ENCODE peak calls at places on chromosome 16, in seven cellular contexts. E, J, O, L, V, M and G are unnamed samples.

GRCh38 chr16:1906846-1907165 is 11.4 kb downstream of the HS3ST6 start:
- DNase-seq in M (no peak), V (no peak), E (no peak), L (no peak), J (no peak), O (no peak), G (no peak)

GRCh38 chr16:30351586-30352419 is 3.3 kb downstream of the CD2BP2 start:
- DNase-seq in L (peak), J (peak), E (peak), M (peak), O (peak), V (no peak), G (no peak)

GRCh38 chr16:26051078-26051477 is 359.3 kb downstream of the HS3ST4 start:
- DNase-seq in L (no peak), E (no peak), V (no peak), J (no peak), M (no peak), O (no peak), G (no peak)

GRCh38 chr16:21634216-21634615 is 18.2 kb downstream of the IGSF6 start:
- DNase-seq in E (no peak), M (no peak), J (no peak), L (no peak), V (no peak), O (no peak), G (no peak)

GRCh38 chr16:30068750-30069574 is 3.4 kb downstream of the ALDOA start:
- DNase-seq in M (no peak), J (no peak), V (no peak), O (no peak), L (no peak), E (peak), G (peak)

GRCh38 chr16:30651124-30652004 is 604 bp downstream of the PRR14 start:
- DNase-seq in M (peak), L (peak), E (peak), O (peak), V (no peak), J (peak), G (peak)

GRCh38 chr16:28882476-28883180 is 4.3 kb downstream of the ATP2A1 start:
- DNase-seq in J (no peak), V (no peak), L (no peak), E (no peak), O (no peak), M (no peak), G (no peak)

GRCh38 chr16:56708418-56708817 is 21.5 kb upstream of the NUP93 start:
- DNase-seq in O (no peak), V (no peak), M (no peak), J (no peak), E (no peak), L (no peak), G (no peak)

GRCh38 chr16:73768786-73769203 is 527.8 kb upstream of the PSMD7 start:
- DNase-seq in L (no peak), E (no peak), M (no peak), O (no peak), J (no peak), V (no peak), G (no peak)

GRCh38 chr16:79618712-79619050 is 18.1 kb upstream of the MAF start:
- DNase-seq in J (no peak), L (no peak), V (no peak), M (peak), E (no peak), O (no peak), G (no peak)

GRCh38 chr16:908526-909155 is 62.1 kb downstream of the LMF1 start:
- DNase-seq in J (no peak), E (no peak), M (no peak), V (no peak), L (no peak), O (no peak), G (no peak)

GRCh38 chr16:13307255-13307654 is 405.9 kb downstream of the SHISA9 start:
- DNase-seq in L (no peak), V (no peak), M (no peak), E (no peak), J (no peak), O (no peak), G (no peak)

DNA sequence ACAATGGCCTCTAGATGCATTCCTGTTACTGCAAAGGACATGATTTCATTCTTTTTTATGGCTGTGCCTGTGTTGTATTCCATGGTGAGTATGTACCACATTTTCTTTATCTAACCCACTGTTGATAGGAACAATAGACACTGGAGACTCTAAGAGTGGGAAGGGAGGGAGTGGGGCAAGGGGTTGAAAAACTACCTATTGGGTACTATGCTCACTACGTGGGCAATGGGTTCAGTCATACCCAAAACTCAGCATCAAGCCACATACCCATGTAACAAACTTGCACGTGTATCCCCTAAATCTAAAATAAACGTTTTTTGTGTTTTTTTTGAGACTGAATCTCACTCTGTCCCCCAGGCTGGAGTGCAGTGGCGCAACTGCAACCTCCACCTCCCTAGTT is 47.1 kb upstream of the SCNN1B start:
- DNase-seq in M (no peak), O (no peak), V (no peak), E (no peak), J (no peak), L (no peak), G (no peak)
- H3K27ac ChIP-seq in M (no peak), O (no peak), V (no peak), E (no peak), J (no peak), L (no peak), G (no peak)

DNA sequence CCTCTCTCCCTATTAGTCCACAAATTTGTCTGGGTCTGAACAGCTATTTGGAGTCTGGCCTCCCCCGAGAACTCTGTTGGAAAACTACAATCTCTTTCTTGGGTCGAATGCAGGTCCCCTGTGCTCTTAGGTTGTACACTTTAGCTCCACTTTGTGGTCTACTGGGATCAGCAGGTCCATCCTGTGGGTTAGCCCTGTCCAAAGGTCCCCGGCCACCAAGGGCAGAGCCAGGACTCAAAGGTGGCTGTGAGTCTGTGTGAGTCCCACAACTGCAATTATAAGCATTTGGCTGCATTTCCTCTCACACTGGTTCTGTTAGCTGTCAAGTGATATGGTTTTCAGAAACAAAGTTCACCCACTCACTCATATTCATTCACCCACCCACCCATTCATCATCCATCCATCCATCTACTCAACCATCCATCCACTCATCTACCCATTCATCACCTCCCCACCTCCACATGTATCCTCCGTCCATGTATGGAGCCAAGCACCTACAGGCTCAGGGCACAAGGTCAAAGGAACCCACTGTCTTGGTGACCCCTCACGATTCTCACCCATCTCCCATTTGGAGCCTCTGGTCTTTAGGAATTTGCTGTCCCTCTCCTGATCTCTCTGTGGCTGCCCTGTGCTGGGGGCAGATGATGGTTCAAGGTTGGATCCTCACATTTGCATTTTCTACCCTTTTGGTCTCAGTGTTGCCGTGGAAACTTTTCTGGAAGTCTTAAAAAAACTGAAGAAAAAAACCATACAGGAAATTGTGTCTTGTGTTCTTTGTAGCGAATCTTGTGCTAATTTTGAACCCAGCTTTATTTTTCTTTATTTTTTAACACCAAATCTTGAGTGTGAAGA is 45.8 kb downstream of the IRF8 start:
- DNase-seq in V (no peak), L (no peak), O (no peak), E (no peak), M (no peak), J (no peak), G (no peak)
- H3K4me3 ChIP-seq in V (no peak), L (no peak), O (no peak), E (no peak), M (no peak), J (no peak), G (no peak)

GRCh38 chr16:88780100-88781062 is 4.6 kb downstream of the PIEZO1 start:
- DNase-seq in L (no peak), V (no peak), J (no peak), M (no peak), O (no peak), E (no peak), G (no peak)
- H3K27ac ChIP-seq in L (peak), V (no peak), J (peak), M (peak), O (peak), E (no peak), G (no peak)

DNA sequence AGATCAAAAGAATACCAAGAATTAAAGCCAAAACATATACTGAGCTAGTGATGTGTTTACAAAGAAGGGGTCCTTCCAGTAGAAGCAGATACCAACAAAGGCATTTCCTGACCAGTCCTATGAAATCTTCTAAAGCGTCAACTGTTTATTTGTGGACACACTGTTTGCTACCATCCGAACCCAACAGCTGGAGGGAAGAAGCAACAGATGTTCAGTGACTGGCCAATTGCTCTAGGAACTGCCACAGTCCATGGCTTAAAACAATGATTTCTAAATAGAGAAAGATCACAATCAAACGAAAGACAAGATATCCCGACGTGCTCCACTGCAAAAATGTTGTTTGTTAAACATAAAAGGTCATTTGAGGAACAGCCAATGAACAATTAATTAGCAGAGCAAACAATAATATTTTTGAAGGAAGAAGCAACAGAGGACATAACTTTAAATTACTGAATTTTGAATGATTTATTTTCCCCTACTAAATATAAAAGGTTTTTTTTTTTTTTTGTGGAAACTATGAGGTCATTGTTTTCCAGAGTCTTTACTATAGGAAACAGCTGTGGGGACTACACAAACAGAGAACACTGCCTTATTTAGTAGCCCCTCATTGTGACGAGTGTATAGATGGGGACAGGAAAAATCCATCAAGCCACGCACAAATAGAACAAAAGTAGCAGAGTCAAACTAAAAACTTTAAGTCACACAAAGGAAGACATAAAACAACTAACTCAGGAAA is 17.2 kb downstream of the USP31 start:
- DNase-seq in E (no peak), J (no peak), O (no peak), L (no peak), V (no peak), M (no peak), G (no peak)
- H3K4me3 ChIP-seq in E (peak), J (no peak), O (no peak), L (no peak), V (peak), M (peak), G (no peak)

GRCh38 chr16:15856901-15857778 is at the start of gene MYH11:
- DNase-seq in O (no peak), V (no peak), M (no peak), J (no peak), E (peak), L (no peak), G (no peak)
- H3K27ac ChIP-seq in O (peak), V (no peak), M (peak), J (peak), E (peak), L (peak), G (no peak)

GRCh38 chr16:4506450-4506849 is 30.3 kb downstream of the HMOX2 start:
- DNase-seq in O (peak), J (peak), M (no peak), E (no peak), L (peak), V (no peak), G (peak)
- H3K4me3 ChIP-seq in O (no peak), J (no peak), M (no peak), E (no peak), L (no peak), V (no peak), G (no peak)

DNA sequence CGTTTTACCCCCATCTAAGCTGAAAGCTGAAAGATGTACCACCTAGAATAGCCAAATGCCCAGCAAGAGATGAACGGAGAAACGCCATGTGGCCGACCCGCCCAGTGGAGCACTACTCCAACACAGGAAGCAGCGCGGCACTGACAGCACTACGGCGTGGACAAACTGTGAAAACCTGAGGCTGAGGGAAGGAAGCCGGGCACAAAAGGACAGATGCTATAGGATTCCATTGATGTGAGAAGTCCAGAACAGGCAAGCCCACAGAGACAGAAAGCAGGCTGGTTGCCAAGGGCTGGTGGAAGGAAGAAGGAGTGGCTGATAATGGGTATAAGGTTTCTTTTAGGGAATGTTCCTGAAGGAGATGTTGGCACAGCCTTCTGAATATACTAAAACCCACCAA is 29.4 kb upstream of the SLC38A8 start:
- DNase-seq in E (no peak), J (no peak), O (no peak), V (no peak), M (no peak), L (peak), G (no peak)
- H3K27ac ChIP-seq in E (no peak), J (no peak), O (no peak), V (no peak), M (peak), L (no peak), G (no peak)

DNA sequence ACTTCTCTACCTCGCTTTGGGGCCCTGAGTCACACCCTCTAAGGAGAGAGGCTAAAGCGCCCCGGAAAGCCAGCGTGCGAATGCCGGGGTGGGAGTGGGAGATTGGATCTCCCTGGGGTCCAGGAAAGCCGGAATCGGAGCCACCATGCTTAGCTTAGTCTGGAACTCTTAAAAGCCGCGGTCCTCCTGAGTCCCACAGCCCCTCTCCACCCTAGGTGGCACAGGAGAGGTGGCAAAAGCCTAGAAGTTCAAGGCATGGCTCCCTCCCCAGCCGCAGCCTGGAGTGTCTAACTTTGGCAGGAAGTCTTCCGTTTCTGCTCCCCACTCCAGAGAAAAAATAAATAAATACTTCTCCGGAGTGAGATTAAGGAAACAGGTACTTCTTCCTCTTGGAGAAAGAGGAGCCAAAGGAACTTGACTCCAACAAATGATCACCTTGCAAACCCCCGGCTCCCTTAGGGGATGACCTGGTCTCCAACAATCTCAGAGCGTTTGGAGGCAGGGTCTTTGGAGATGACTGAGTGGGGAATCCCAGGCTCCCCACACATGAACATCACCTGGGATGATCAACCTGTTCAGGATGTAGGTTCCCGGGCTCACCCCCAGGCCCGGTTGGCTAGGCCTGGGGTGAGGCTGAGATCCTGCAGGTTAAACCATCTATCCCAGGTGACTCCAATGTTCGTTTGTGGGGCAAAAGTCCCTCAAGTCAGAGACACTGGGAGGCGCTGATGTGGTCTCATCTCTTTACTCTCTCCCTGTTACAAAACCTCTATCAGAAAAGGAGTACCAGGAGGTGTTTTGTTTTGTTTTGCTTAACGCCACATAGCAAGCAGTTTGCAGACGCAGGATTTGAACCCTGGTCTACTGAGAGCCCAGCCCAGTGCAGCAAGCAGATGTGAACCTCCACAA is 2.9 kb downstream of the CIITA start:
- DNase-seq in M (no peak), E (no peak), L (no peak), J (no peak), O (no peak), V (no peak), G (no peak)
- H3K4me3 ChIP-seq in M (peak), E (peak), L (no peak), J (peak), O (peak), V (peak), G (peak)

DNA sequence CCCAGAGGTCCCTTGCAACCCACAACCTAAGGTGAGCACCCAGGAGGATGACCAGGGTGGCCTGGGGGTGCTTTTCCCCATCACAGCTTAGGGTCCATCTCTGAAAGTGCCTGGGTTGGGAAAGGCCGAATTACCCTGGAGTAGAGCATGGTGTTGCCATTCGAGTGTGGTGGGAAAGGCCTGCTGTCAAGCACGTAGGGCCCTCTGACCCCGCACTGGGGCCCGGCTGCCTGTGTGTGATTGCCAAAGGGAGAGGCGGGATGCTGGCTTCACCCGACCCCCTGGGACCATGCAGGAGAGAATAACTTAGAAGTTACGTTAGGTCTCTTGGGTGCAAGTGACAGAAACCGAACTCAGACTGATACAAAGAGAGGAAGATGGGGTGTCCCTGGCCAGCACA is 27.7 kb upstream of the NDRG4 start:
- DNase-seq in J (no peak), E (no peak), L (no peak), M (no peak), V (no peak), O (no peak), G (no peak)
- H3K27ac ChIP-seq in J (peak), E (no peak), L (no peak), M (peak), V (no peak), O (no peak), G (no peak)

DNA sequence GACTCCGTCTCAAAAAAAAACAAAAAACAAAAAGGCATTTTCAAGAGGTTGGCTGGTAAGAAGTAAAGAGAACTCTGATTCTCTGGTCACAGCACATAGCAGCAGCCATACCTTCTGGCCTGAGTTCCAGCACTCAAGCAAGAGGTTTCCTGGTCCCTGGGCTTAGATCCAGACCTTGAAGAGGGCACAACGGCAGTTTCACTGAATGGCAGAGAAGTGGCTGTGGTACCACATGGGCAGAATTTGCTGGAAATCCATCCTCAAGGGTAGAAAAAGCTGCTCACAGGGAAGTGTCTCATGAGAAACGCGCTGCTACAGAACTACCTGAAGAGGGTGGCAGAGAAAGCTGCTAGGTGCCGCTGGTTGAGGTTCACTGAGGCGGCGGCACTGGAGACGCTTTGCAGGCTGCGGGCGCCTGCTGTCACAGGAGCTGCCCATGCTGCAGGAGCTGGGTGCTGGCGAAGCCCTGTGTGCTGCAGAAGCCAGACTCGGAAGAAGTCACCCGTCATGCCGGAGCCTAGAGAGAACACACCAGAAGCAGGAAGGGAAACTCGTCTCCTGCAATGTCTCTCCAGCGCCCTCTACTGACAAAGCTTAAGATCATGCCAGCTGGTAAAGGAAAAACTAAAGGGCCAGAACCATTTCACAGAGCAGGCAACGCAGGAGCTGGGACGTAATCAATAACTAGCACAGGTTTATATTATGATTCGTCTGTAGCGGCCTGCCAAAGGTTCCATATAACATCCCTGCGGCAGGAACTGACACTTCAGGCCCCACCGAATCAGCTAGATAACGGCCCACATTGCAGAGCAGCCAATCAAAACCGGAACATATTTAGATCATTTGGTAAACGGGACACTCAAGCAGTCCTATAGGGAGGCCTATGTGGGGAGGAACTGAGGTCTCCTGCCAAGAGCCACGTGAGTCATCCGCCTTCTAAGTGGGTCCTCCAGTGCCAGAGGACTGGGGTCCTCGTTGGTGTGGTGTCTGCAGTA is 5.4 kb upstream of the ZNF213 start:
- DNase-seq in V (peak), M (peak), E (peak), J (peak), O (peak), L (peak), G (peak)
- H3K4me3 ChIP-seq in V (peak), M (peak), E (peak), J (peak), O (peak), L (peak), G (peak)